ENCODE peak calls at places on chromosome 10, in eight cellular contexts. G is NCI-H2029; N is neural crest cell; T is GM12891; O is activated T-helper 2 cell treated with anti-CD3 and anti-CD28 coated beads, Interferon-gamma antibody, Interleukin-2, Interleukin-4, amounts not matched to agents 10 μg/mL and 5 μg/mL and 100 μg/mL, durations not matched to agents 14 hours and 24 hours and 36 hours; I is SHP77; R is stimulated activated CD4-positive, alpha-beta T cell treated with anti-CD3 and anti-CD28 coated beads, Interleukin-15, amount 100 ng/mL, for 48 hours; W is NCI-H2107. D is an unnamed sample.

GRCh38 chr10:28137907-28138880 is 139.3 kb upstream of the ODAD2 start:
- DNase-seq in I (no peak), N (no peak), R (no peak), W (no peak), G (no peak), T (no peak), O (no peak), D (no peak)

GRCh38 chr10:129910861-129911260 is 53.2 kb downstream of the EBF3 start:
- DNase-seq in W (no peak), O (no peak), N (no peak), I (no peak), R (no peak), G (no peak), T (no peak), D (no peak)

GRCh38 chr10:58094985-58095718 is 172.5 kb downstream of the IPMK start:
- DNase-seq in W (no peak), T (no peak), O (no peak), G (no peak), R (no peak), N (no peak), I (no peak), D (no peak)

GRCh38 chr10:64036306-64036930 is 515.2 kb downstream of the REEP3 start:
- DNase-seq in I (no peak), W (no peak), G (no peak), R (no peak), T (no peak), O (no peak), N (no peak), D (no peak)

GRCh38 chr10:100739516-100740368 is 5.6 kb upstream of the PAX2 start:
- DNase-seq in G (no peak), W (no peak), T (no peak), O (no peak), N (no peak), I (no peak), R (no peak), D (peak)

GRCh38 chr10:58856508-58857240 is 319.8 kb upstream of the PHYHIPL start:
- DNase-seq in I (no peak), W (no peak), G (no peak), T (no peak), R (no peak), N (no peak), O (no peak), D (peak)

GRCh38 chr10:101840741-101841453 is 2.7 kb downstream of the KCNIP2 start:
- DNase-seq in I (peak), G (peak), O (peak), W (peak), R (no peak), T (peak), N (peak), D (peak)

GRCh38 chr10:3714957-3715356 is 70.1 kb downstream of the KLF6 start:
- DNase-seq in R (no peak), W (no peak), N (no peak), T (no peak), I (no peak), G (no peak), O (no peak), D (no peak)

GRCh38 chr10:44379907-44380306 is 5.0 kb downstream of the CXCL12 start:
- DNase-seq in G (no peak), N (no peak), W (no peak), I (no peak), O (no peak), T (no peak), R (no peak), D (no peak)

GRCh38 chr10:56745490-56745889 is 384.4 kb upstream of the ZWINT start:
- DNase-seq in N (no peak), O (no peak), T (no peak), I (no peak), G (no peak), W (no peak), R (no peak), D (no peak)

GRCh38 chr10:105844653-105845052 is 1203.6 kb downstream of the SORCS3 start:
- DNase-seq in I (no peak), G (no peak), R (no peak), N (no peak), T (no peak), O (no peak), W (no peak), D (no peak)

GRCh38 chr10:2897619-2898508 is 169.5 kb upstream of the PFKP start:
- DNase-seq in O (no peak), T (no peak), W (no peak), I (no peak), G (no peak), N (no peak), R (peak), D (no peak)

GRCh38 chr10:75202321-75203096 is 8.1 kb upstream of the VDAC2 start:
- DNase-seq in W (no peak), T (no peak), R (no peak), N (no peak), G (no peak), O (no peak), I (no peak), D (peak)

GRCh38 chr10:130127612-130128607 is 8.3 kb upstream of the GLRX3 start:
- DNase-seq in O (peak), I (peak), N (peak), T (peak), G (no peak), W (no peak), R (no peak), D (peak)

GRCh38 chr10:103504181-103504783 is 10.8 kb downstream of the NEURL1 start:
- DNase-seq in R (no peak), W (no peak), G (no peak), T (no peak), N (no peak), I (no peak), O (peak), D (peak)

GRCh38 chr10:126504051-126504760 is 115.9 kb upstream of the ADAM12 start:
- DNase-seq in G (peak), T (peak), W (no peak), I (peak), O (no peak), N (peak), R (no peak), D (peak)

GRCh38 chr10:112678987-112679386 is 232.0 kb downstream of the VTI1A start:
- DNase-seq in N (no peak), O (no peak), W (no peak), I (no peak), T (no peak), R (no peak), G (no peak), D (no peak)

GRCh38 chr10:123213192-123213591 is 59.0 kb downstream of the BUB3 start:
- DNase-seq in O (no peak), N (no peak), W (no peak), G (no peak), I (no peak), T (no peak), R (no peak), D (no peak)

GRCh38 chr10:93115661-93116383 is 42.1 kb downstream of the CYP26A1 start:
- DNase-seq in T (peak), O (peak), W (peak), G (peak), N (peak), I (peak), R (peak), D (peak)

GRCh38 chr10:31961675-31962074 is 33.0 kb upstream of the ARHGAP12 start:
- DNase-seq in O (no peak), R (no peak), N (no peak), I (no peak), W (no peak), G (no peak), T (no peak), D (no peak)

GRCh38 chr10:123890246-123890645 is 1.4 kb downstream of the CPXM2 start:
- DNase-seq in W (no peak), T (no peak), G (no peak), N (no peak), I (no peak), R (no peak), O (no peak), D (no peak)

GRCh38 chr10:20897146-20897834 is at the start of gene NEBL:
- DNase-seq in G (no peak), O (no peak), I (no peak), T (no peak), W (no peak), N (no peak), R (no peak), D (no peak)

GRCh38 chr10:12993595-12993994 is 7.9 kb downstream of the CCDC3 start:
- DNase-seq in W (no peak), R (no peak), N (no peak), O (no peak), I (no peak), G (no peak), T (no peak), D (no peak)

GRCh38 chr10:9762966-9763656 is 1254.6 kb upstream of the CELF2 start:
- DNase-seq in T (no peak), R (no peak), O (no peak), W (no peak), N (no peak), I (no peak), G (no peak), D (no peak)

GRCh38 chr10:69101451-69102095 is 13.7 kb downstream of the SRGN start:
- DNase-seq in W (no peak), R (no peak), I (no peak), O (no peak), N (no peak), T (no peak), G (no peak), D (no peak)

GRCh38 chr10:110932505-110933180 is 13.2 kb downstream of the SHOC2 start:
- DNase-seq in W (no peak), R (no peak), G (no peak), I (no peak), T (no peak), N (no peak), O (no peak), D (no peak)

GRCh38 chr10:102796407-102797176 is 40.6 kb downstream of the CYP17A1 start:
- DNase-seq in N (no peak), I (no peak), R (peak), G (no peak), T (peak), W (no peak), O (peak), D (no peak)

GRCh38 chr10:74855027-74855426 is 28.6 kb downstream of the KAT6B start:
- DNase-seq in G (no peak), W (no peak), N (no peak), T (no peak), O (no peak), I (no peak), R (no peak), D (no peak)

GRCh38 chr10:69969961-69970360 is 82.7 kb upstream of the MACROH2A2 start:
- DNase-seq in N (no peak), O (no peak), G (no peak), W (no peak), R (no peak), T (no peak), I (no peak), D (no peak)

GRCh38 chr10:5117021-5117420 is 22.8 kb downstream of the AKR1C3 start:
- DNase-seq in O (no peak), T (no peak), N (no peak), W (no peak), R (no peak), G (no peak), I (no peak), D (no peak)

GRCh38 chr10:119738962-119739361 is 13.1 kb downstream of the INPP5F start:
- DNase-seq in T (no peak), R (no peak), N (no peak), G (no peak), I (no peak), W (no peak), O (no peak), D (no peak)

D was measured in HepG2.